ENCODE peak calls at places on chromosomes 13 and 19, in five cellular contexts. C is body of pancreas, G is psoas muscle, S is pancreas, W is lower lobe of right lung. K is an unnamed sample.

GRCh38 chr13:44755872-44756271 is 179.7 kb upstream of the TSC22D1 start:
- DNase-seq in C (no peak), G (no peak), S (no peak), W (no peak), K (no peak)

GRCh38 chr19:38769635-38770211 is 3.6 kb downstream of the LGALS7 start:
- DNase-seq in C (peak; percentile 78), G (peak; percentile 91), S (peak; percentile 93), W (peak; percentile 95), K (peak; percentile 95)

GRCh38 chr13:51585234-51585672 is 991 bp downstream of the WDFY2 start:
- DNase-seq in C (no peak), G (no peak), S (no peak), W (no peak), K (no peak)

GRCh38 chr19:43872547-43873336 is 45.6 kb downstream of the ZNF283 start:
- DNase-seq in C (no peak), G (no peak), S (no peak), W (no peak), K (no peak)

GRCh38 chr13:52879950-52880650 is 31.7 kb upstream of the PCDH8 start:
- DNase-seq in C (no peak), G (no peak), S (no peak), W (no peak), K (no peak)

GRCh38 chr19:13839193-13839937 is 37.6 kb upstream of the NANOS3 start:
- DNase-seq in C (peak; percentile 79), G (peak; percentile 93), S (peak; percentile 77), W (peak; percentile 91), K (peak; percentile 90)

GRCh38 chr19:22619371-22619770 is 14.8 kb upstream of the ZNF492 start:
- DNase-seq in C (no peak), G (no peak), S (no peak), W (no peak), K (peak; percentile 42)

GRCh38 chr19:4328243-4328990 is 10.2 kb downstream of the STAP2 start:
- DNase-seq in C (peak; percentile 98), G (peak; percentile 88), S (peak; percentile 97), W (peak; percentile 95), K (peak; percentile 89)

GRCh38 chr13:27006519-27007161 is 165.0 kb downstream of the USP12 start:
- DNase-seq in C (peak; percentile 57), G (no peak), S (peak; percentile 79), W (peak; percentile 67), K (no peak)

GRCh38 chr19:33285441-33285927 is 16.9 kb downstream of the CEBPA start:
- DNase-seq in C (no peak), G (no peak), S (no peak), W (no peak), K (no peak)

GRCh38 chr19:2629491-2630351 is 72.8 kb downstream of the GNG7 start:
- DNase-seq in C (no peak), G (no peak), S (no peak), W (no peak), K (no peak)

GRCh38 chr13:37187110-37187509 is 81.6 kb upstream of the CSNK1A1L start:
- DNase-seq in C (no peak), G (no peak), S (no peak), W (no peak), K (no peak)

GRCh38 chr19:33297401-33298145 is 4.8 kb downstream of the CEBPA start:
- DNase-seq in C (no peak), G (no peak), S (peak; percentile 40), W (no peak), K (no peak)

GRCh38 chr13:39804332-39805231 is 149.1 kb downstream of the COG6 start:
- DNase-seq in C (no peak), G (no peak), S (no peak), W (no peak), K (no peak)

GRCh38 chr13:52067237-52067636 is 42.7 kb downstream of the UTP14C start:
- DNase-seq in C (no peak), G (no peak), S (no peak), W (no peak), K (no peak)

GRCh38 chr13:77698211-77699058 is 948 bp downstream of the SLAIN1 start:
- DNase-seq in C (peak; percentile 59), G (peak; percentile 18), S (peak; percentile 78), W (peak; percentile 56), K (peak; percentile 15)

GRCh38 chr13:74036373-74036772 is 97.8 kb downstream of the KLF12 start:
- DNase-seq in C (no peak), G (no peak), S (no peak), W (no peak), K (no peak)

GRCh38 chr13:45393941-45394570 is 24.1 kb downstream of the SLC25A30 start:
- DNase-seq in C (peak; percentile 63), G (no peak), S (no peak), W (no peak), K (peak; percentile 29)

GRCh38 chr13:50891206-50891605 is 18.4 kb upstream of the RNASEH2B start:
- DNase-seq in C (no peak), G (no peak), S (no peak), W (no peak), K (no peak)

GRCh38 chr13:97433727-97434416 is at the start of gene RAP2A:
- DNase-seq in C (peak; percentile 88), G (peak; percentile 90), S (peak; percentile 94), W (peak; percentile 93), K (peak; percentile 92)

GRCh38 chr13:76225815-76226489 is 589.8 kb downstream of the LMO7 start:
- DNase-seq in C (no peak), G (peak; percentile 35), S (no peak), W (no peak), K (peak; percentile 69)

GRCh38 chr13:39835253-39835652 is 179.8 kb downstream of the COG6 start:
- DNase-seq in C (no peak), G (no peak), S (no peak), W (no peak), K (no peak)

GRCh38 chr13:108146642-108147041 is 68.7 kb downstream of the LIG4 start:
- DNase-seq in C (no peak), G (no peak), S (no peak), W (no peak), K (no peak)

GRCh38 chr13:51230473-51231105 is 8.4 kb downstream of the FAM124A start:
- DNase-seq in C (peak; percentile 60), G (peak; percentile 46), S (no peak), W (no peak), K (peak; percentile 82)

GRCh38 chr13:50359779-50360178 is 344.5 kb downstream of the KCNRG start:
- DNase-seq in C (no peak), G (no peak), S (no peak), W (no peak), K (no peak)

GRCh38 chr19:7534531-7534980 is 961 bp upstream of the PNPLA6 start:
- DNase-seq in C (peak; percentile 57), G (peak; percentile 68), S (peak; percentile 63), W (peak; percentile 61), K (peak; percentile 73)

DNA sequence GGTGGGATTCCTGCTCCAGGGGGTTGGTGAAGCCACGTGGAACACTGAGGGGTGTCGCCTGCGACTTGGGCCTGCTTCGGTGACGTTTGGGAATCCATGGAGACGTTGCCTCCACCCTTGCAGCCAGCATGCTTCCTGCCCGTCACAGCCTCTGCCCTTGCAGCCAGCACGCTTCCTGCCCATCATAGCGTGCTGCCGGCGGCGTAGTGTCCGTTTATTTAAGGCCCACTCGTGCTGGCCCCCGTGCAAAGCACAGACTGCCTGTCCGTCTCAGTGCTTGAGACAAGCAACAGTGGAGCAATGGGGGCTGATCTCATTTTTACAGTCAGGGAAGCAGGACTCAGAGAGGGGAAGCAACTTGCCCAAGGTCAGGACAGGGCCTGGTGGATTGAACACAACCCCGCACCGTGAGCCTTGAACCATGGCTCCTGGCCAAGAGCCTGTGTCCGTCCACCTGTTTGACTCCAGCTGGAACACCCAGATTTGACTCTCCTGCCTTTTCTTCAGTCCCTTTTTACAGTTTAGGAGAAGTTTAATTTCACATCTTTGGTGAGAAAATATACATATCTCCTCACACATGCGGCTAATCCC is 149.6 kb downstream of the TEX29 start:
- DNase-seq in C (no peak), G (no peak), S (peak; percentile 51), W (no peak), K (no peak)
- H3K4me1 ChIP-seq in C (no peaks in the 10 kb centered on the region), G (no peaks in the 10 kb centered on the region), S (no peaks in the 10 kb centered on the region), W (no peaks in the 10 kb centered on the region), K (no peaks in the 10 kb centered on the region)

GRCh38 chr13:106630650-106631049 is 62.7 kb upstream of the ARGLU1 start:
- DNase-seq in C (no peak), G (no peak), S (no peak), W (no peak), K (no peak)
- H3K4me1 ChIP-seq in C (no peaks in the 10 kb centered on the region), G (no peaks in the 10 kb centered on the region), S (no peaks in the 10 kb centered on the region), W (no peaks in the 10 kb centered on the region), K (peaks cover 17% of the 10 kb centered on the region)

DNA sequence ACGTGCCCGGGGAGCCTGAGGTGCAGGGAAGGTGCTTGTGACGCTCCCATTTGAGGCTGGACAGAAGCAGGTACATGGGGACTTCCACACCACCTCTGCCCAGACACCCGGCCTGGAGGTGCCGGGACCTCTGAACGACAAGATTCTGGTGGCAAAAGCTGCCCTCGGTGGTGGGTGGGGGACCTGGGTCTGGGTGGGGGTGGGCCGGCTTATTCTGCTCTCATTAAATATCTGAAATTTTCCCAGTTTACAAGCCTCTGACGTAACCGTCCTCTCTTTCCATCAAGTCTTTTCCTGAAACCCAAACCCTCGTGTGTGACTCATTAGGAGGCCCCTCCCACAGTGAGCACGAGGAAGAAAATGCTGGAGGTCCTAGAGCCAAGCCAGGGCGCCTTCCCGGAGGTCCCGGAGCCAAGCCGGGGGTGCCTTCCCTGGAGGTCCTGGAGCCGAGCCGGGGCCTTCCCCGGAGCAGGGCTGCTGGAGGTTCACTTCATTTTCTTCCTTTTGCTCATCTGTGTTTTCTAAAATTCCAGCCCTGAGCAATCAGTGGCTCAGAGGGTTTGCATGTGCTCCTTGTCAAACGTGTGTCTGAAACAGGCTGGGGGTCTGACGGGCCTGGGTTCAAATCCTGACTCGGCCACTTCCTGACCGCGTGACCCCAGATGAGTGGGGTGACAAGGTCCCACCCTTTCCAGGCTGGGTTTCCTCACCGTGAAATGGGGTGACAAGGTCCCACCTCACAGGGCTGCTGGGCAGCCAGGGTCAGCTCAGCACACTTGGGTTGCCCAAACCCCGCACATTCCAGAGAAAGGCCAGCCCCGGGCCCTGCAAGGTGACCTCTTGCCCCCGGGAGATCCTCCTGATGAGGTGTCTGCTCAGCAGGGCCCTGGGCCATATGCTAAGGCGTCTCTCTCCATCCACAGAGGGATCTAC is 10.0 kb downstream of the CFD start:
- DNase-seq in C (peak; percentile 54), G (peak; percentile 81), S (no peak), W (no peak), K (peak; percentile 67)
- H3K4me1 ChIP-seq in C (peaks cover 3% of the 10 kb centered on the region), G (no peaks in the 10 kb centered on the region), S (no peaks in the 10 kb centered on the region), W (peaks cover 25% of the 10 kb centered on the region), K (peaks cover 8% of the 10 kb centered on the region)

GRCh38 chr19:16111909-16112752 is 442 bp downstream of the RAB8A start:
- DNase-seq in C (no peak), G (no peak), S (no peak), W (no peak), K (no peak)

GRCh38 chr19:16111160-16111908 is at the start of gene RAB8A:
- DNase-seq in C (peak; percentile 99), G (peak; percentile 99), S (peak; percentile 100), W (peak; percentile 99), K (peak; percentile 99)

GRCh38 chr19:16113727-16114126 is 2.0 kb downstream of the RAB8A start:
- DNase-seq in C (no peak), G (no peak), S (no peak), W (no peak), K (no peak)

GRCh38 chr19:16115309-16116039 is 3.8 kb downstream of the RAB8A start:
- DNase-seq in C (no peak), G (no peak), S (no peak), W (no peak), K (no peak)

DNA sequence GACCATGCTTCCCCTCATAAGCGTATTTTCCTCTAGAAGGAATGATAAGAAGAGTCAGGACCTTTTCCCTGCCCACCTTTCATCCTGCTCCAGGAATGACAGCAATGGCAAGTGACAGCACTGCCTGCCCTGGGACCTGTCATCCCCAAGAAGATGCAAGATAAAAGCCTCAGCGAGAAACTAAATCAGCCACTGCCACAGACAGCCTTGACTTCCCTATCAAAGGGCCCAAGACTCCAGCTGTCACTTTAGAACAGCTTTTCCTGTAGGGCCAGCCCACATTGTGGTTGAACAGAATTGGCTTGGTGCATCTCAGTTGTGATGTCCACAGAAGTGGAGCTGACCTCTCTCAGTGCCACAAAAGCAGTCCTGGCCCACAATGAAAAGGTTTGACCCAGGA is 1.1 kb downstream of the RAB8A start:
- DNase-seq in C (no peak), G (no peak), S (no peak), W (no peak), K (no peak)
- H3K4me1 ChIP-seq in C (peaks cover 36% of the 10 kb centered on the region), G (peaks cover 12% of the 10 kb centered on the region), S (peaks cover 11% of the 10 kb centered on the region), W (peaks cover 60% of the 10 kb centered on the region), K (peaks cover 10% of the 10 kb centered on the region)